ENCODE peak calls at places on chromosomes 4 and X, in five cellular contexts. Q is ureter, G is T-helper 1 cell, M is DMS 273 treated with DMSO at 0.1 percent for 48 hours, F is HT-29. E is an unnamed sample.

GRCh38 chrX:94178145-94178790 is 504.3 kb downstream of the FAM133A start:
- DNase-seq in M (no peak), G (no peak), F (peak; percentile 25), Q (no peak), E (no peak)

GRCh38 chrX:30892591-30892990 is 3.5 kb upstream of the TAB3 start:
- DNase-seq in F (peak; percentile 30), Q (no peak), G (no peak), M (no peak), E (no peak)

GRCh38 chr4:13543648-13544555 is at the start of gene NKX3-2:
- DNase-seq in M (no peak), F (peak; percentile 11), Q (no peak), G (no peak), E (no peak)

GRCh38 chr4:148542922-148543623 is 100.9 kb upstream of the NR3C2 start:
- DNase-seq in M (no peak), G (no peak), F (peak; percentile 3), Q (no peak), E (no peak)

GRCh38 chr4:119795986-119796578 is 167.5 kb upstream of the PDE5A start:
- DNase-seq in G (no peak), M (no peak), F (no peak), Q (no peak), E (no peak)

GRCh38 chr4:68180858-68181531 is 51.3 kb upstream of the TMPRSS11F start:
- DNase-seq in M (no peak), F (no peak), G (no peak), Q (no peak), E (no peak)

GRCh38 chr4:36325499-36325898 is 44.1 kb downstream of the DTHD1 start:
- DNase-seq in Q (no peak), M (no peak), F (no peak), G (no peak), E (no peak)

GRCh38 chrX:133649659-133650058 is 234.4 kb upstream of the GPC4 start:
- DNase-seq in Q (no peak), G (no peak), M (no peak), F (no peak), E (no peak)

GRCh38 chrX:132810488-132810887 is 147.9 kb downstream of the HS6ST2 start:
- DNase-seq in G (no peak), F (no peak), Q (no peak), M (no peak), E (no peak)

GRCh38 chrX:1584237-1585011 is 7.0 kb upstream of the AKAP17A start:
- DNase-seq in M (no peak), G (no peak), F (no peak), Q (no peak), E (no peak)

GRCh38 chrX:117969337-117969736 is 147.3 kb downstream of the KLHL13 start:
- DNase-seq in Q (no peak), M (no peak), G (no peak), F (peak; percentile 30), E (no peak)

GRCh38 chr4:130478406-130478805 is 1382.5 kb downstream of the C4orf33 start:
- DNase-seq in M (no peak), Q (no peak), G (no peak), F (no peak), E (no peak)

GRCh38 chrX:68570598-68570997 is 71.7 kb downstream of the YIPF6 start:
- DNase-seq in M (no peak), F (no peak), Q (no peak), G (no peak), E (no peak)

GRCh38 chrX:45860450-45860849 is 659.8 kb upstream of the DIPK2B start:
- DNase-seq in F (no peak), Q (no peak), M (no peak), G (no peak), E (no peak)

GRCh38 chrX:154378059-154378798 is 866 bp upstream of the EMD start:
- DNase-seq in Q (peak; percentile 81), F (peak; percentile 73), G (no peak), M (no peak), E (no peak)

GRCh38 chr4:168119870-168120269 is 27.5 kb downstream of the ANXA10 start:
- DNase-seq in Q (no peak), F (no peak), G (no peak), M (no peak), E (no peak)

GRCh38 chr4:151434183-151434860 is 25.3 kb downstream of the FHIP1A start:
- DNase-seq in G (no peak), F (no peak), M (no peak), Q (no peak), E (no peak)

GRCh38 chrX:19532709-19533108 is 17.4 kb upstream of the MAP3K15 start:
- DNase-seq in G (no peak), Q (no peak), F (no peak), M (no peak), E (no peak)

GRCh38 chr4:3871881-3872833 is 106.0 kb downstream of the ADRA2C start:
- DNase-seq in M (no peak), Q (no peak), F (no peak), G (no peak), E (no peak)

GRCh38 chr4:108359130-108359709 is 190.5 kb upstream of the LEF1 start:
- DNase-seq in G (no peak), Q (no peak), F (no peak), M (no peak), E (no peak)

E was measured in NCI-H2171.